ENCODE peak calls at places on chromosomes 11 and 22, in six cellular contexts. F is A549, X is K562, R is HepG2, V is GM12878, K is SK-N-SH. J is an unnamed sample. For H3K4me1, the result is how much of the 10 kb centered on the place peaks cover.

GRCh38 chr11:34155057-34155758 is 49.8 kb downstream of the NAT10 start:
- DNase-seq in X (no peak), K (no peak), V (no peak), F (no peak), R (no peak), J (no peak)

GRCh38 chr11:72684236-72684912 is 10.2 kb upstream of the PDE2A start:
- DNase-seq in F (peak), K (peak), R (peak), V (no peak), X (peak), J (peak)

GRCh38 chr11:44564653-44565007 is 833 bp upstream of the CD82 start:
- DNase-seq in F (no peak), X (no peak), R (no peak), V (no peak), K (no peak), J (peak)

GRCh38 chr22:24009227-24010017 is 1.7 kb upstream of the CABIN1 start:
- DNase-seq in K (no peak), V (no peak), F (no peak), X (no peak), R (peak), J (no peak)

GRCh38 chr11:47667555-47667954 is 25.2 kb upstream of the MTCH2 start:
- DNase-seq in X (no peak), R (no peak), V (no peak), F (no peak), K (no peak), J (peak)

GRCh38 chr11:114059984-114060401 is 482 bp downstream of the ZBTB16 start:
- DNase-seq in R (no peak), F (peak), V (no peak), X (peak), K (no peak), J (no peak)

GRCh38 chr11:76939219-76939631 is 78.5 kb downstream of the ACER3 start:
- DNase-seq in K (no peak), X (no peak), R (peak), F (peak), V (no peak), J (peak)

GRCh38 chr22:37803636-37804371 is 3.9 kb upstream of the GCAT start:
- DNase-seq in F (no peak), V (no peak), R (no peak), K (no peak), X (no peak), J (no peak)

GRCh38 chr11:18046116-18046777 is at the start of gene TPH1:
- DNase-seq in X (no peak), K (peak), R (no peak), V (no peak), F (no peak), J (peak)

GRCh38 chr11:122202161-122202950 is 86.3 kb upstream of the BLID start:
- DNase-seq in X (no peak), R (peak), V (no peak), K (peak), F (peak), J (peak)

GRCh38 chr11:13183094-13183825 is 94.3 kb upstream of the BMAL1 start:
- DNase-seq in K (peak), F (peak), V (no peak), X (no peak), R (peak), J (peak)

GRCh38 chr11:15161746-15162145 is 47.0 kb downstream of the INSC start:
- DNase-seq in V (no peak), R (no peak), F (no peak), K (no peak), X (no peak), J (peak)

DNA sequence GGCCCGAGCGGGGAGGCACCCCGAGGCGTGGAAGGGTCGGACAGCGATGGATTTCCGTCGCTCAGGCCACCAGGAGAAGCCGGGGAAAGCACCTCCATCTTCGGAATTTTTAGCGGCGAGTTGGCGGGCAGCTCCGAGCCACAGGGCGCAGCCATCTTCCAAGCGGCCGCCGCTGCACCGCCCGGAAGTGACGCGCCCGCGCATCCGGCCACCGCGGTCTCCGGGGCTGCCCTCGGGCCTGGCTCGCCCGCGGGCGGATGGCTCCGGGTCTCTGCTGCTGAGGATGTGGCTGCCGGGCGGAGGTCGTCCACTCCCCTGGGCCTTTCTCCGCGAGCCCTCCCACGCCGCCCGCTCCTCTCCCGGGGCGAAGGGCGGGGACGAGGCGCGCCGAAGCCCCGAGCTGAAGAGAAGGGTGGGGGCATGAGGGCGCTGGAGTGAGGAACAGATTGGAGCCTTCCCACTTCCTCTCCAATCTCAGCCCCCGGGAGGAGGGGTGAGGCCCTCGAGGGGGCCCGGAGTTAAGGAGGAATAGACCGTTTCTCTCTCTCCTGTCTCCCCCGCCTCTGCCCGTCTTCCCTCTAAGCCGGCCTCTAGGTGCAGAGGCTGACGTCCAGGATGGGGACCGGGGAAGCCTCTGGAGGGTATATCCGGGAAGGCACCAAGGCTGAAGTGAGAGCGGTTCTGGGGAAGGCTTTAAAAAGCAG is at the start of gene MSANTD2:
- DNase-seq in V (no peak), R (peak), F (peak), X (peak), K (peak), J (peak)
- TF ChIP-seq USF2 in V (no peak), R (no peak), F (no peak), X (no peak), K (no peak), J (no peak)

DNA sequence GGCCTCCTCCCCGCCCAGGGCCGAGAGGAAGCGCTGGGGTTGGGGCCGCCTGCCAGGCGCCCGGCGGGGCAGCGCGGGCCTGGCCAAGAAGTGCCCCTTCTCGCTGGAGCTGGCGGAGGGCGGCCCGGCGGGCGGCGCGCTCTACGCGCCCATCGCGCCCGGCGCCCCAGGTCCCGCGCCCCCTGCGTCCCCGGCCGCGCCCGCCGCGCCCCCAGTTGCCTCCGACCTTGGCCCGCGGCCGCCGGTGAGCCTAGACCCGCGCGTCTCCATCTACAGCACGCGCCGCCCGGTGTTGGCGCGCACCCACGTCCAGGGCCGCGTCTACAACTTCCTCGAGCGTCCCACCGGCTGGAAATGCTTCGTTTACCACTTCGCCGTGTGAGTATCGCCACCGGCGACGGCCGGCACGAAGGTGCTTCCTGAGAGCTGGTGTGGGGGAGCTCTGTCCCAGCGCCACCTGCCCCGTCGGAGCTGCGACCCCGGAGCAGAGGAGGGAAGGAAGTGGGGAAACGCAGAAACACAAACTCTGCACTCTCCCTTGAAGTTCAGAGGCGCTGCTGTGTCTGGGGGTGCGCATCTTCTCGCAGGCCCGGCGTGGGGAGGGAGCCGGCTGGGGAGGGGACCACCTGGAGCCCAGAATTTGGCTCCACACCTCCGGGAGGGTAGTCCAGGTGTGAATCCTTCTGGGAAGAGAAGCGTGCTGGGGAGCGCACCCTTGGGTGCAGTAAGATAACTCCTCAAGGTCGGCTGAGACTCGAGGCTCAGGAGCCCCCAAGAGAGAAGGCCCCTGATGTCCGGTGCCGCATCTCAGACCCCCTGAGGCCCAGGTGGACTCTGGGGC is 519 bp downstream of the KCNQ1 start:
- DNase-seq in R (no peak), F (no peak), K (no peak), X (no peak), V (no peak), J (no peak)
- H3K4me1 ChIP-seq in R (under half), F (under half), K (under half), X (under half), V (under half), J (under half)

DNA sequence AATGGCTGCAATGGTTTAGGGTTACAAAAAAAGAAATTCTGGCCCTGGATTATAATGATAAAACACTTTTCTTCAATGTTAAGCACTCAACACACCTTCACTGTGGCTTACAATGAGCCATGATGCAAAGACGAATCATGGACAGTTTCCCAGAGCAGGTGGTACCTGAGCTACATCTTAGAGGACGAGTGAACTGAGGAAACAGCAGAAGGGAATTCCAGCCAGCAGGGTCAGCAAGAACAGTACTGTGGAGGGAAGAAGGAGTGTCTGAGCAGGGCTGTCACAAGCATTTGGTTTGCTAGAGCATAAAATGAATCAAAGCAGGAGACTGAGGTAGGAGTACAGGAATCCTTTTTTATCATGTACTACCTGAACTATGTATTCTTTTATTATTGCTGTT is 332.8 kb upstream of the C11orf87 start:
- DNase-seq in X (no peak), V (no peak), R (no peak), F (no peak), K (no peak), J (no peak)
- H3K4me3 ChIP-seq in X (no peak), V (no peak), R (no peak), F (no peak), K (no peak), J (no peak)

DNA sequence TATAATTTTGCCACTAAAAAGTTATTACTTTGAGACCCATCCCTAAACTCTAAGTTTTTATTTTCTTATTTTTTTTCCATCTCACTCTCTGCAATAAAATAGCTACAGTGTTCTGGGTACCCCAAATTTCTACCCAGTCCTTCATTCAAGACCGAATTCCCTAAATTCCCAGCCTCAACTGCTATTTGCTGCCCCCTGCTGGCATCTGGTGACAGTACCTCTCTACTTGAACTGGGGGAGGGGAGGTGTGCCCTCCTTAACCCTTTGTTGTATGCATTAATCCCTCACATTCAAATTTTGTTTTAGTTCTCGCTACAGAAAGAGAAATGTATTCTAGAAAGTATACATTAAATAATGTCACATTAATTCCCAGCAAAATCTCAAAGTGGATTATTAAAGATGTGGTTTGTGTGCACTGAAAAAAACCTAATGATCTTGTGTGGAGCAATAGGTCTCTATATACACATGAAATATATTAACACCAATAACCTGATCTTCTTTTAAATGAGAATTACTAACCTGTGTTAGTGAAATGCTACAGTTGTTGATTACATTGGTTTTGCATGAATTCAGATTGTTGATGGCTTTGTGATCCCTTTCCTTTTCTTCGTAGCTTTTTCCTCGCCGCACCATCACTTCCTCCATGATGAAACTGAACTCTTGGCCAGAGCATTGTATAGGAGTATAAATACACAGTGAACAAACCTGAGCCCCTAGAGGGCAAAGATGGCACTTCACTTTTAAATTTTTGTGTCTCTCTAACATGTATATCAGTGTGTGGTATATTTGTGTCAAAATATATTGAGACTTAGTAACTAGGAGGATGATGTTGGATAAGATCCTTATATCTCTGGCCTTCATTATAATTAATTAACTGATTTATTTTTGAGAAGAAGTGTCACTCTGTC is 590.0 kb downstream of the METTL15 start:
- DNase-seq in R (peak), V (no peak), K (peak), F (peak), X (peak), J (peak)
- TF ChIP-seq USF2 in R (no peak), V (no peak), K (no peak), F (no peak), X (no peak), J (no peak)

GRCh38 chr11:128492903-128493569 is 94.3 kb downstream of the ETS1 start:
- DNase-seq in X (no peak), K (no peak), F (no peak), R (no peak), V (no peak), J (no peak)
- H3K4me1 ChIP-seq in X (under half), K (under half), F (half or more), R (under half), V (half or more), J (under half)

DNA sequence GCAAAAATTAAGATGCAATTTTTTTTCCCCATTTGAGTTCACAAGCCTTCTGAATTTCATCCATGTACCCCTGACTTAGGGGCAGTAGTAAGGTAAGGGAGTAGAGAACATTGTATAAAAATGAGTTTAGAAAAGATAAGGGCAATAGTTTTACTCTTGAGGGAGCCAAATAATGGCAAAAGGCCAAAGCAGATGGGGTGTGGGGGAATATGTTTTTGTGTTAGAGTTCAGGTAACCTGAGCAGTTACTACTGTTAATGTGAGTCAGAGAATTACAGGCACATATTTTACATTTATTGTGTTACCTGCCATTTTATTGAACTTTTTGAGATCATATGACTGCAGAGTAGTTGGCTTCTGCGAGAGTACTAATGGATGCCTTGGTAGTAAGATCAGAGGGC is 3.1 kb downstream of the EED start:
- DNase-seq in F (no peak), X (peak), K (no peak), V (no peak), R (no peak), J (no peak)
- H3K4me3 ChIP-seq in F (no peak), X (no peak), K (no peak), V (peak), R (no peak), J (no peak)

GRCh38 chr11:1197431-1197885 is 25.4 kb upstream of the MUC5B start:
- DNase-seq in F (no peak), R (no peak), K (peak), V (no peak), X (no peak), J (no peak)
- TF ChIP-seq USF2 in F (no peak), R (no peak), K (no peak), V (no peak), X (no peak), J (no peak)

GRCh38 chr11:10307411-10308207 is 2.7 kb downstream of the ADM start:
- DNase-seq in F (peak), X (peak), V (peak), K (peak), R (peak), J (peak)
- H3K4me1 ChIP-seq in F (under half), X (half or more), V (under half), K (under half), R (under half), J (under half)

J was measured in IMR-90.